ENCODE peak calls at places on chromosomes 4 and X, in seven cellular contexts. V, K, R, D, T, Z and E are unnamed samples.

GRCh38 chrX:72487661-72488060 is 85.0 kb downstream of the HDAC8 start:
- DNase-seq in V (no peak), R (no peak), D (no peak), Z (no peak), K (no peak), T (no peak), E (no peak)

GRCh38 chrX:127306262-127306661 is 486.7 kb downstream of the PRR32 start:
- DNase-seq in D (no peak), R (no peak), V (no peak), T (no peak), K (no peak), Z (no peak), E (no peak)

GRCh38 chr4:174173360-174173759 is 110.1 kb downstream of the FBXO8 start:
- DNase-seq in Z (no peak), T (no peak), V (no peak), D (no peak), K (no peak), R (no peak), E (no peak)

GRCh38 chr4:157895205-157895604 is 277.6 kb downstream of the GASK1B start:
- DNase-seq in V (no peak), D (no peak), Z (no peak), K (no peak), T (no peak), R (no peak), E (no peak)

GRCh38 chr4:167614866-167615265 is 380.6 kb upstream of the SPOCK3 start:
- DNase-seq in V (no peak), K (no peak), T (no peak), R (no peak), Z (no peak), D (no peak), E (no peak)

GRCh38 chrX:152641996-152642395 is 4.3 kb downstream of the GABRQ start:
- DNase-seq in V (no peak), K (no peak), R (peak; percentile 43), Z (no peak), D (peak; percentile 35), T (no peak), E (no peak)

GRCh38 chr4:113476800-113477199 is 284.7 kb downstream of the CAMK2D start:
- DNase-seq in R (no peak), K (no peak), D (peak; percentile 40), T (no peak), Z (no peak), V (no peak), E (no peak)

GRCh38 chrX:1167466-1167865 is 45.0 kb downstream of the CRLF2 start:
- DNase-seq in V (no peak), D (no peak), R (peak; percentile 29), T (no peak), K (no peak), Z (no peak), E (no peak)

GRCh38 chrX:103565752-103566151 is 19.6 kb upstream of the TCEAL4 start:
- DNase-seq in K (no peak), V (no peak), T (no peak), D (no peak), Z (no peak), R (no peak), E (no peak)

GRCh38 chr4:176150283-176150682 is 45.1 kb downstream of the SPATA4 start:
- DNase-seq in D (no peak), Z (no peak), T (no peak), V (no peak), K (no peak), R (no peak), E (no peak)

GRCh38 chr4:40337081-40337480 is 1.9 kb downstream of the CHRNA9 start:
- DNase-seq in D (no peak), V (no peak), R (no peak), T (no peak), Z (no peak), K (no peak), E (no peak)

GRCh38 chr4:140756292-140757219 is at the start of gene TBC1D9:
- DNase-seq in D (peak; percentile 84), K (peak; percentile 81), T (peak; percentile 83), Z (peak; percentile 87), R (peak; percentile 79), V (peak; percentile 92), E (peak; percentile 20)

GRCh38 chr4:144820115-144820514 is 174.2 kb downstream of the HHIP start:
- DNase-seq in V (no peak), K (no peak), T (no peak), R (no peak), Z (no peak), D (no peak), E (no peak)

GRCh38 chrX:93673869-93674271 is at the start of gene FAM133A:
- DNase-seq in V (no peak), K (peak; percentile 4), R (no peak), Z (no peak), D (no peak), T (no peak), E (no peak)

GRCh38 chrX:39645059-39645895 is 452.5 kb downstream of the BCOR start:
- DNase-seq in K (peak; percentile 46), R (no peak), D (no peak), T (peak; percentile 83), Z (peak; percentile 44), V (no peak), E (no peak)

GRCh38 chrX:10011991-10012390 is 44.8 kb downstream of the CLDN34 start:
- DNase-seq in V (peak; percentile 68), D (no peak), T (no peak), Z (peak; percentile 52), R (no peak), K (no peak), E (no peak)

GRCh38 chr4:4690854-4691253 is 149.0 kb upstream of the STX18 start:
- DNase-seq in K (no peak), R (no peak), V (no peak), Z (no peak), D (peak; percentile 61), T (no peak), E (no peak)

GRCh38 chr4:68895561-68896198 is 55.9 kb downstream of the UGT2A3 start:
- DNase-seq in R (no peak), Z (no peak), T (no peak), V (no peak), D (no peak), K (no peak), E (no peak)

GRCh38 chr4:6730603-6731300 is 14.8 kb downstream of the BLOC1S4 start:
- DNase-seq in D (no peak), V (no peak), Z (no peak), R (no peak), K (no peak), T (no peak), E (no peak)
- H3K4me1 ChIP-seq in D (peaks cover 25% of the 10 kb centered on the region), V (peaks cover 11% of the 10 kb centered on the region), Z (peaks cover 14% of the 10 kb centered on the region), R (peaks cover 3% of the 10 kb centered on the region), K (peaks cover 63% of the 10 kb centered on the region), T (no peaks in the 10 kb centered on the region), E (peaks cover 11% of the 10 kb centered on the region)

DNA sequence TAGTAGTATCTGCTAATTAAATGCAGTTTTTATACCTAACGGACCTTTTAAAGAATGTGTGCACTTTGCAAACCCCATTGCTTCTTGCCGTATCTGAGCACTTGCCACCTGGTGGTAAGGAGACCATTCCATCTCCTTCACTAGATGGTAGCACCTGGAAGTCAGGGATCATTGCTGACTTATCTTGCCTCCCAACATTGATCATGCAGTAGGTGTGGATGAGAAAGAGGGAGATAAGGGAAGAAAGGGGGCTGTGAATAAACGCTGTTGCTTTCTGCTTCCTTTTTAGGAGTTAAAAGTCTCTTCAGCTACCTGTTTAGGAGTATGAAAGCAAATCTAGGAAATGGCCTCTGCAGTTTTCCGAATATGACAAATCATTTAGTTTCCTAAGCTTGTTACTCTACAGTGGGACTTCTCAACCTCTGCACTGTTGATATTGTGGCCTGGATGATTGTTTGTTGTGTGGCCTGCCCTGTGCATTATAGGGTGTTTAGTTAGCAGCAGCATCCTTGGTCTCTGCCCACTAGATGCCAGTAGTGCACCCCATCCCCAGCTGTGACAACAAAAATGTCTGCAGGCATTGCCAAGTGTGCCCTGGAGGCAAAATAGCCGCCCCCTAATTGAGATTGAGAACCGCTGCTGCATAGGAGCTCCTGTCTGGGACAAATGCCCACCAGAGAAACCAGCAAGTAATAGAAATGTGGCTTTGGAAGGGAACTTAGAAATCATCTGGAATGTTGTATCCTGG is 38.8 kb downstream of the GAB1 start:
- DNase-seq in V (no peak), K (no peak), T (no peak), Z (no peak), D (no peak), R (no peak), E (no peak)
- H3K4me1 ChIP-seq in V (peaks cover 50% of the 10 kb centered on the region), K (peaks cover 85% of the 10 kb centered on the region), T (peaks cover 19% of the 10 kb centered on the region), Z (peaks cover 42% of the 10 kb centered on the region), D (no peaks in the 10 kb centered on the region), R (no peaks in the 10 kb centered on the region), E (peaks cover 85% of the 10 kb centered on the region)

DNA sequence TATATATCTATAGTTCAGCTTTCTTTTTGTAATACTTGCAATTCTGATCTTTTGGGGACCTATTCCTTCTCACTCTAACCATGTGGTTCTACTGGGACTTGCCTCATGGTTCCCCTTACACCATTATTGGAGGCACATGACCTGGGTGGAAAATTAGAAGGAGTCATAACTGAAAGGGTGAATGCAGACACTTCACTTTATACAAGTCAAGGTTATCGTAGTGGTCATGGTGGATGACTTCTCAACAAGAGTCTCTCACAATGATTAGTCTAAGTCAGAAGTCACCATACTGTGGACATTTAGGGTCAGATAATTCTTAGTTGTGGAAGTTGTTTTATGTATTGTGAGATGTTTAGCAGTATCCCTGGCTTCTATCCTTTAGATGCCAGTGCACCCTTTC is 10.5 kb upstream of the EIF4E start:
- DNase-seq in D (no peak), Z (no peak), V (no peak), R (no peak), T (no peak), K (no peak), E (no peak)
- H3K4me1 ChIP-seq in D (peaks cover 18% of the 10 kb centered on the region), Z (no peaks in the 10 kb centered on the region), V (no peaks in the 10 kb centered on the region), R (no peaks in the 10 kb centered on the region), T (no peaks in the 10 kb centered on the region), K (no peaks in the 10 kb centered on the region), E (no peaks in the 10 kb centered on the region)

DNA sequence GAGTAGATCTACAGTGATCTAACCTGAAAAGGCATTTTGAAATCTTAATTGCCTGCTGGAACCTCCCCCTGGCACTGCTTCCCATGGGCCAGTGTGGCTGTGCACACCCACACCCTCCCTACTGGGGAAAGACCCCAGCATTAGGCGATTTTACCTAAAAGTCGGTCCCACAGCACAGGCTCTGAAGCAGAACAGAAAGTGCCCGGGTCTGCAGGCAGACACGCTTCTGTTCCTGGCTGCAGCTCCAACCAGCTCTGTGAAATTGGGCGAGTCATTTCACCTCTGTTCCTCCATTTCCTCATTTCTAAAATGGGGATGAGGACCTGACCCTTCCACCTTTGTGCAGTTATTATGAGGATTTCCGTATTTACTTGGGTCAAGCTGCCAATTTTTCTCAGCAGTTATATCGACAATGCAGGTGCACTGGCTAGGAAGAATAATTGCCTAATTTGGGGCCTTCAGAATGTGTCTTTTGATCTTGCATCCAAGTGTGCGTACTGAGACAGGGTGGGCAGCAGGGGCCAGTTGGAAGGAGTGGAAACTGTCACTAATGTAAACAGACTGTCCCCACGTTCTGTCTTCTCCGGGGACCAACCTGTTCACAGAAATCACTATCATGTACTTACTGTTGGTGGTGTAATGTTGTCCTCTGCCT is 7.1 kb downstream of the KLF3 start:
- DNase-seq in K (no peak), D (peak; percentile 65), T (no peak), Z (peak; percentile 61), V (no peak), R (no peak), E (no peak)
- H3K4me1 ChIP-seq in K (peaks cover 96% of the 10 kb centered on the region), D (peaks cover 93% of the 10 kb centered on the region), T (peaks cover 41% of the 10 kb centered on the region), Z (peaks cover 97% of the 10 kb centered on the region), V (peaks cover 92% of the 10 kb centered on the region), R (peaks cover 29% of the 10 kb centered on the region), E (peaks cover 66% of the 10 kb centered on the region)